ENCODE peak calls at places on chromosomes 5 and 9, in four cellular contexts. One of them, this sample, is unnamed.

GRCh38 chr9:131554865-131555351 is 9.6 kb downstream of the PRRT1B start:
- DNase-seq in K562: no peak
- DNase-seq in HepG2: no peak
- DNase-seq in GM12878: no peak
- DNase-seq in this sample: no peak

GRCh38 chr9:116204252-116204882 is 50.8 kb downstream of the PAPPA start:
- DNase-seq in K562: no peak
- DNase-seq in HepG2: peak; percentile 60
- DNase-seq in GM12878: no peak
- DNase-seq in this sample: no peak

GRCh38 chr9:129084087-129084486 is 3.2 kb downstream of the DOLPP1 start:
- DNase-seq in K562: no peak
- DNase-seq in HepG2: peak; percentile 24
- DNase-seq in GM12878: no peak
- DNase-seq in this sample: no peak

GRCh38 chr5:174935854-174936474 is 211.6 kb downstream of the MSX2 start:
- DNase-seq in K562: peak; percentile 66
- DNase-seq in HepG2: peak; percentile 37
- DNase-seq in GM12878: no peak
- DNase-seq in this sample: peak; percentile 83

GRCh38 chr5:159904874-159905273 is 11.4 kb upstream of the ADRA1B start:
- DNase-seq in K562: no peak
- DNase-seq in HepG2: no peak
- DNase-seq in GM12878: no peak
- DNase-seq in this sample: no peak

GRCh38 chr5:139473565-139473964 is 2.8 kb downstream of the SMIM33 start:
- DNase-seq in K562: peak; percentile 22
- DNase-seq in HepG2: no peak
- DNase-seq in GM12878: no peak
- DNase-seq in this sample: no peak

GRCh38 chr9:36150529-36151305 is 14.2 kb downstream of the GLIPR2 start:
- DNase-seq in K562: no peak
- DNase-seq in HepG2: peak; percentile 29
- DNase-seq in GM12878: no peak
- DNase-seq in this sample: no peak

GRCh38 chr9:117488659-117489058 is 73.8 kb upstream of the ASTN2 start:
- DNase-seq in K562: no peak
- DNase-seq in HepG2: no peak
- DNase-seq in GM12878: no peak
- DNase-seq in this sample: no peak

GRCh38 chr5:149466457-149466972 is 84.7 kb downstream of the CSNK1A1 start:
- DNase-seq in K562: peak; percentile 84
- DNase-seq in HepG2: no peak
- DNase-seq in GM12878: no peak
- DNase-seq in this sample: no peak

GRCh38 chr9:129557192-129558036 is 63.5 kb downstream of the C9orf50 start:
- DNase-seq in K562: no peak
- DNase-seq in HepG2: peak; percentile 97
- DNase-seq in GM12878: no peak
- DNase-seq in this sample: peak; percentile 97

GRCh38 chr5:1737790-1738405 is 61.7 kb downstream of the MRPL36 start:
- DNase-seq in K562: peak; percentile 80
- DNase-seq in HepG2: peak; percentile 31
- DNase-seq in GM12878: peak; percentile 11
- DNase-seq in this sample: no peak

GRCh38 chr5:32446660-32447059 is 2.1 kb upstream of the ZFR start:
- DNase-seq in K562: no peak
- DNase-seq in HepG2: no peak
- DNase-seq in GM12878: no peak
- DNase-seq in this sample: no peak

GRCh38 chr5:56783261-56783660 is 32.1 kb upstream of the MAP3K1 start:
- DNase-seq in K562: no peak
- DNase-seq in HepG2: no peak
- DNase-seq in GM12878: no peak
- DNase-seq in this sample: no peak

GRCh38 chr9:133428579-133429215 is 6.5 kb downstream of the ADAMTS13 start:
- DNase-seq in K562: peak; percentile 82
- DNase-seq in HepG2: peak; percentile 12
- DNase-seq in GM12878: no peak
- DNase-seq in this sample: peak; percentile 72

GRCh38 chr9:130936285-130937117 is 2.5 kb downstream of the FIBCD1 start:
- DNase-seq in K562: peak; percentile 64
- DNase-seq in HepG2: peak; percentile 28
- DNase-seq in GM12878: no peak
- DNase-seq in this sample: peak; percentile 70

GRCh38 chr5:83107692-83108410 is 30.5 kb downstream of the XRCC4 start:
- DNase-seq in K562: no peak
- DNase-seq in HepG2: no peak
- DNase-seq in GM12878: no peak
- DNase-seq in this sample: no peak

GRCh38 chr9:137021979-137022619 is 5.9 kb downstream of the ABCA2 start:
- DNase-seq in K562: peak; percentile 91
- DNase-seq in HepG2: peak; percentile 88
- DNase-seq in GM12878: no peak
- DNase-seq in this sample: peak; percentile 98

GRCh38 chr5:610744-611730 is 1.1 kb upstream of the CEP72 start:
- DNase-seq in K562: no peak
- DNase-seq in HepG2: no peak
- DNase-seq in GM12878: no peak
- DNase-seq in this sample: no peak

GRCh38 chr5:610011-610743 is 2.0 kb upstream of the CEP72 start:
- DNase-seq in K562: no peak
- DNase-seq in HepG2: no peak
- DNase-seq in GM12878: no peak
- DNase-seq in this sample: no peak

GRCh38 chr5:608286-609087 is 3.7 kb upstream of the CEP72 start:
- DNase-seq in K562: no peak
- DNase-seq in HepG2: no peak
- DNase-seq in GM12878: no peak
- DNase-seq in this sample: no peak

GRCh38 chr5:609088-609370 is 3.1 kb upstream of the CEP72 start:
- DNase-seq in K562: no peak
- DNase-seq in HepG2: no peak
- DNase-seq in GM12878: no peak
- DNase-seq in this sample: no peak

GRCh38 chr5:609506-609905 is 2.6 kb upstream of the CEP72 start:
- DNase-seq in K562: no peak
- DNase-seq in HepG2: no peak
- DNase-seq in GM12878: no peak
- DNase-seq in this sample: no peak
- TF ChIP-seq ESRRA in K562: no peak
- TF ChIP-seq ESRRA in HepG2: no peak
- TF ChIP-seq ESRRA in GM12878: no peak
- TF ChIP-seq ESRRA in this sample: no peak

DNA sequence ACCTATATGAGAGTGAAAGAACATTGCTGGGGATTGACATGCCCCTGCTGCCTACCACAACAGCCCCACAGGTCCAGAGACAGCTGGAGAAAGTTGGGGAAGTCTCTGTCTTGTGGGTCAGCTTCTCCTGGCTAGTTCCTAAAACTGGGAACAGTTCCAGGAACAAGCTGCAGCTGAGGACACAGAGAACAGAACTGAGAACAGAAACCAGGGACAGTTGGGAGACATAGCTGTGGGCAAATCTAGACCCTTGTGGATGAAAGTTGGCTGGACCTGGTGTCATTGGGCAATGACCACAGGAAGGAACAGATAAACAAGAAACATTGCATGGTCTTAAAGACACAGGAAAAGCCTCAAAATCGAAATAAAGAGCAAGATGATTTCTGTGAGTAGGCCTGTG is 58.3 kb upstream of the MOCS2 start:
- DNase-seq in K562: no peak
- DNase-seq in HepG2: no peak
- DNase-seq in GM12878: no peak
- DNase-seq in this sample: no peak
- TF ChIP-seq ATF3 in K562: no peak
- TF ChIP-seq ATF3 in HepG2: no peak
- TF ChIP-seq ATF3 in GM12878: no peak
- TF ChIP-seq ATF3 in this sample: no peak

GRCh38 chr5:138468133-138468965 is 3.1 kb downstream of the EGR1 start:
- DNase-seq in K562: no peak
- DNase-seq in HepG2: no peak
- DNase-seq in GM12878: no peak
- DNase-seq in this sample: no peak
- TF ChIP-seq CBFB in K562: no peak
- TF ChIP-seq CBFB in HepG2: no peak
- TF ChIP-seq CBFB in GM12878: no peak
- TF ChIP-seq CBFB in this sample: no peak

DNA sequence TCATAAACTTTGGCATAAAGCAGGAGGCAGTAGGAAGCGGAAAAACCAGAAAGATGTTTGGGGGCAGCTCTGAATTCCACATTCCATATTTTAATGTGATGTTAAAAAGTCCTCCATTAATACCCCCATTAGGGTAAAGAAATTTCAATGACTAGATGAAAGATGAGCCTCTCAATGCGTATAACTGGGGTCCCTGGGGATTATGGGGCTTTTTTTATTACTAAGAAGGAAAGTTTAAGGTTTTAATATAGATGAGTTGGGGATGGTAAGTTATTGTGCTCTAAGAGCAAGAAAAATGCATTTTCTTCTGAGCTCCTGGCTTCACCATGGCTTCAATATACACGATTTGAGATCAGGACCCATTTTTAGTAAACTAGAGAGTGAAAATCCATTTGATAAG is 321.9 kb downstream of the CDK5RAP2 start:
- DNase-seq in K562: no peak
- DNase-seq in HepG2: no peak
- DNase-seq in GM12878: no peak
- DNase-seq in this sample: no peak
- TF ChIP-seq ESRRA in K562: no peak
- TF ChIP-seq ESRRA in HepG2: no peak
- TF ChIP-seq ESRRA in GM12878: no peak
- TF ChIP-seq ESRRA in this sample: no peak

GRCh38 chr5:12934722-12935121 is 1009.8 kb downstream of the DNAH5 start:
- DNase-seq in K562: no peak
- DNase-seq in HepG2: no peak
- DNase-seq in GM12878: no peak
- DNase-seq in this sample: no peak
- TF ChIP-seq ATF3 in K562: no peak
- TF ChIP-seq ATF3 in HepG2: no peak
- TF ChIP-seq ATF3 in GM12878: no peak
- TF ChIP-seq ATF3 in this sample: no peak

GRCh38 chr5:9782806-9783560 is 152.8 kb upstream of the TAS2R1 start:
- DNase-seq in K562: no peak
- DNase-seq in HepG2: no peak
- DNase-seq in GM12878: no peak
- DNase-seq in this sample: no peak

GRCh38 chr5:9781882-9782281 is 151.7 kb upstream of the TAS2R1 start:
- DNase-seq in K562: no peak
- DNase-seq in HepG2: no peak
- DNase-seq in GM12878: no peak
- DNase-seq in this sample: no peak

GRCh38 chr5:9786378-9787360 is 156.5 kb upstream of the TAS2R1 start:
- DNase-seq in K562: no peak
- DNase-seq in HepG2: no peak
- DNase-seq in GM12878: no peak
- DNase-seq in this sample: no peak

GRCh38 chr5:9785751-9786150 is 155.6 kb upstream of the TAS2R1 start:
- DNase-seq in K562: no peak
- DNase-seq in HepG2: no peak
- DNase-seq in GM12878: no peak
- DNase-seq in this sample: no peak

GRCh38 chr5:9784231-9784630 is 154.1 kb upstream of the TAS2R1 start:
- DNase-seq in K562: no peak
- DNase-seq in HepG2: no peak
- DNase-seq in GM12878: no peak
- DNase-seq in this sample: no peak
- TF ChIP-seq CBFB in K562: no peak
- TF ChIP-seq CBFB in HepG2: no peak
- TF ChIP-seq CBFB in GM12878: no peak
- TF ChIP-seq CBFB in this sample: no peak

DNA sequence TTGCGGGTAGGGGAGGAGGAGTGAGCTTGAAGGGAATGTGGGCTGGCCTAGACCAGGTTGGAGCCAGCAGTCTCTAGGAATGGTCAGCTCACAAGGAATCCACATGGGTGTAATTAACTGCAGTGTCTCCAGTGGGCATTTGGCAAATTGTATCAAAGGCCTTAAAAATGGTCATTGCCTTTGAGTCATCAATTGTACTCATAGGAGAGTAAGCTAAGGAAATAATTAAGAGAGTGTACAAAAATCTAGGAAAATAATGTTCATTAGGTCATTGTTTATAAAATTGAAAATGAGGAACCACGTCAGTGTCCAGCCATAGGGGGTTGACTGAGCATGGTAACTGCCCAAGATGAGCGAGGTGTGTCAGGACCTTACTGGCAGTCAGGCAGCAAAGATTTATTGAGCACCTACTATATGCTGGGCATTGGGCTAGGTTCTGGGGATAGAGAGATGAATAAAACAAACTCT is 29.8 kb upstream of the RPL26L1 start:
- DNase-seq in K562: no peak
- DNase-seq in HepG2: no peak
- DNase-seq in GM12878: no peak
- DNase-seq in this sample: no peak
- TF ChIP-seq ESRRA in K562: no peak
- TF ChIP-seq ESRRA in HepG2: no peak
- TF ChIP-seq ESRRA in GM12878: no peak
- TF ChIP-seq ESRRA in this sample: no peak

GRCh38 chr5:92641031-92641962 is 939.7 kb downstream of the NR2F1-AS1 start:
- DNase-seq in K562: no peak
- DNase-seq in HepG2: peak; percentile 79
- DNase-seq in GM12878: no peak
- DNase-seq in this sample: no peak
- TF ChIP-seq ATF3 in K562: no peak
- TF ChIP-seq ATF3 in HepG2: no peak
- TF ChIP-seq ATF3 in GM12878: no peak
- TF ChIP-seq ATF3 in this sample: no peak

GRCh38 chr9:27426717-27427645 is 97.1 kb upstream of the IFNK start:
- DNase-seq in K562: no peak
- DNase-seq in HepG2: no peak
- DNase-seq in GM12878: no peak
- DNase-seq in this sample: no peak
- TF ChIP-seq CBFB in K562: no peak
- TF ChIP-seq CBFB in HepG2: no peak
- TF ChIP-seq CBFB in GM12878: no peak
- TF ChIP-seq CBFB in this sample: no peak